ENCODE peak calls at places on chromosome 12, in seven cellular contexts. One of them, this sample, is unnamed.
A peak's percentile ranks its signal among the peaks of the same experiment; 100 is the strongest.

GRCh38 chr12:9273276-9273675 is 65.1 kb upstream of the PZP start:
- DNase-seq in activated T-helper 1 cell treated with Interleukin-2 at 50 U/mL for 16 hours: no peak
- DNase-seq in SW480: no peak
- DNase-seq in cardiac fibroblast: peak; percentile 30
- DNase-seq in glutamatergic neuron: no peak
- DNase-seq in A549: no peak
- DNase-seq in RCC 7860: no peak
- DNase-seq in this sample: no peak

GRCh38 chr12:67449591-67450052 is 180.5 kb downstream of the CAND1 start:
- DNase-seq in SW480: no peak
- DNase-seq in A549: no peak
- DNase-seq in RCC 7860: no peak
- DNase-seq in activated T-helper 1 cell treated with Interleukin-2 at 50 U/mL for 16 hours: no peak
- DNase-seq in cardiac fibroblast: no peak
- DNase-seq in glutamatergic neuron: no peak
- DNase-seq in this sample: no peak

GRCh38 chr12:125861299-125862281 is 796.4 kb downstream of the AACS start:
- DNase-seq in RCC 7860: no peak
- DNase-seq in glutamatergic neuron: no peak
- DNase-seq in activated T-helper 1 cell treated with Interleukin-2 at 50 U/mL for 16 hours: no peak
- DNase-seq in cardiac fibroblast: no peak
- DNase-seq in SW480: no peak
- DNase-seq in A549: no peak
- DNase-seq in this sample: no peak

GRCh38 chr12:40668095-40668494 is 24.1 kb upstream of the CNTN1 start:
- DNase-seq in RCC 7860: no peak
- DNase-seq in activated T-helper 1 cell treated with Interleukin-2 at 50 U/mL for 16 hours: no peak
- DNase-seq in glutamatergic neuron: no peak
- DNase-seq in A549: peak; percentile 70
- DNase-seq in SW480: no peak
- DNase-seq in cardiac fibroblast: no peak
- DNase-seq in this sample: no peak

GRCh38 chr12:22858849-22859569 is 234.0 kb downstream of the ETNK1 start:
- DNase-seq in A549: no peak
- DNase-seq in activated T-helper 1 cell treated with Interleukin-2 at 50 U/mL for 16 hours: no peak
- DNase-seq in RCC 7860: no peak
- DNase-seq in cardiac fibroblast: peak; percentile 57
- DNase-seq in SW480: no peak
- DNase-seq in glutamatergic neuron: no peak
- DNase-seq in this sample: no peak

GRCh38 chr12:26799741-26800140 is 33.3 kb downstream of the ITPR2 start:
- DNase-seq in SW480: no peak
- DNase-seq in RCC 7860: no peak
- DNase-seq in activated T-helper 1 cell treated with Interleukin-2 at 50 U/mL for 16 hours: no peak
- DNase-seq in cardiac fibroblast: no peak
- DNase-seq in glutamatergic neuron: no peak
- DNase-seq in A549: no peak
- DNase-seq in this sample: no peak

GRCh38 chr12:55713721-55714120 is 2.1 kb upstream of the BLOC1S1 start:
- DNase-seq in glutamatergic neuron: no peak
- DNase-seq in activated T-helper 1 cell treated with Interleukin-2 at 50 U/mL for 16 hours: no peak
- DNase-seq in A549: peak; percentile 40
- DNase-seq in cardiac fibroblast: peak; percentile 84
- DNase-seq in SW480: no peak
- DNase-seq in RCC 7860: peak; percentile 43
- DNase-seq in this sample: no peak

GRCh38 chr12:80269953-80270552 is 170.7 kb downstream of the OTOGL start:
- DNase-seq in activated T-helper 1 cell treated with Interleukin-2 at 50 U/mL for 16 hours: no peak
- DNase-seq in cardiac fibroblast: peak; percentile 67
- DNase-seq in SW480: peak; percentile 17
- DNase-seq in A549: peak; percentile 55
- DNase-seq in glutamatergic neuron: no peak
- DNase-seq in RCC 7860: peak; percentile 31
- DNase-seq in this sample: no peak

GRCh38 chr12:47942327-47943230 is 20.8 kb upstream of the TMEM106C start:
- DNase-seq in A549: no peak
- DNase-seq in cardiac fibroblast: no peak
- DNase-seq in activated T-helper 1 cell treated with Interleukin-2 at 50 U/mL for 16 hours: no peak
- DNase-seq in RCC 7860: no peak
- DNase-seq in SW480: no peak
- DNase-seq in glutamatergic neuron: peak; percentile 85
- DNase-seq in this sample: no peak

GRCh38 chr12:58368001-58368400 is 426.6 kb downstream of the ATP23 start:
- DNase-seq in activated T-helper 1 cell treated with Interleukin-2 at 50 U/mL for 16 hours: no peak
- DNase-seq in RCC 7860: peak; percentile 65
- DNase-seq in glutamatergic neuron: no peak
- DNase-seq in SW480: no peak
- DNase-seq in cardiac fibroblast: no peak
- DNase-seq in A549: no peak
- DNase-seq in this sample: no peak

GRCh38 chr12:27940756-27941402 is 31.7 kb downstream of the PTHLH start:
- DNase-seq in glutamatergic neuron: peak; percentile 81
- DNase-seq in activated T-helper 1 cell treated with Interleukin-2 at 50 U/mL for 16 hours: peak; percentile 38
- DNase-seq in cardiac fibroblast: peak; percentile 87
- DNase-seq in RCC 7860: peak; percentile 56
- DNase-seq in A549: peak; percentile 87
- DNase-seq in SW480: peak; percentile 86
- DNase-seq in this sample: peak; percentile 41

GRCh38 chr12:7645395-7646177 is 20.1 kb downstream of the APOBEC1 start:
- DNase-seq in glutamatergic neuron: peak; percentile 31
- DNase-seq in activated T-helper 1 cell treated with Interleukin-2 at 50 U/mL for 16 hours: no peak
- DNase-seq in RCC 7860: peak; percentile 25
- DNase-seq in A549: peak; percentile 42
- DNase-seq in SW480: peak; percentile 38
- DNase-seq in cardiac fibroblast: peak; percentile 41
- DNase-seq in this sample: no peak

GRCh38 chr12:110694330-110694891 is 5.5 kb upstream of the HVCN1 start:
- DNase-seq in RCC 7860: no peak
- DNase-seq in A549: no peak
- DNase-seq in cardiac fibroblast: no peak
- DNase-seq in SW480: no peak
- DNase-seq in glutamatergic neuron: no peak
- DNase-seq in activated T-helper 1 cell treated with Interleukin-2 at 50 U/mL for 16 hours: no peak
- DNase-seq in this sample: no peak

GRCh38 chr12:5650804-5651461 is 219.0 kb downstream of the NTF3 start:
- DNase-seq in glutamatergic neuron: no peak
- DNase-seq in SW480: no peak
- DNase-seq in activated T-helper 1 cell treated with Interleukin-2 at 50 U/mL for 16 hours: no peak
- DNase-seq in A549: no peak
- DNase-seq in RCC 7860: no peak
- DNase-seq in cardiac fibroblast: no peak
- DNase-seq in this sample: peak; percentile 98

GRCh38 chr12:112900298-112901145 is 6.2 kb upstream of the OAS1 start:
- DNase-seq in activated T-helper 1 cell treated with Interleukin-2 at 50 U/mL for 16 hours: no peak
- DNase-seq in SW480: peak; percentile 53
- DNase-seq in cardiac fibroblast: peak; percentile 62
- DNase-seq in glutamatergic neuron: peak; percentile 33
- DNase-seq in RCC 7860: peak; percentile 16
- DNase-seq in A549: peak; percentile 79
- DNase-seq in this sample: peak; percentile 11

GRCh38 chr12:124442772-124443445 is 124.5 kb downstream of the NCOR2 start:
- DNase-seq in A549: no peak
- DNase-seq in RCC 7860: no peak
- DNase-seq in glutamatergic neuron: no peak
- DNase-seq in cardiac fibroblast: peak; percentile 56
- DNase-seq in SW480: no peak
- DNase-seq in activated T-helper 1 cell treated with Interleukin-2 at 50 U/mL for 16 hours: no peak
- DNase-seq in this sample: no peak

GRCh38 chr12:105814283-105814682 is 324.5 kb downstream of the NUAK1 start:
- DNase-seq in A549: no peak
- DNase-seq in SW480: peak; percentile 22
- DNase-seq in cardiac fibroblast: no peak
- DNase-seq in RCC 7860: no peak
- DNase-seq in glutamatergic neuron: peak; percentile 51
- DNase-seq in activated T-helper 1 cell treated with Interleukin-2 at 50 U/mL for 16 hours: no peak
- DNase-seq in this sample: peak; percentile 97

GRCh38 chr12:108914031-108914630 is 34.2 kb downstream of the DAO start:
- DNase-seq in A549: no peak
- DNase-seq in glutamatergic neuron: no peak
- DNase-seq in activated T-helper 1 cell treated with Interleukin-2 at 50 U/mL for 16 hours: no peak
- DNase-seq in SW480: no peak
- DNase-seq in RCC 7860: no peak
- DNase-seq in cardiac fibroblast: peak; percentile 64
- DNase-seq in this sample: peak; percentile 4

GRCh38 chr12:77842430-77842829 is 11.7 kb downstream of the NAV3 start:
- DNase-seq in glutamatergic neuron: no peak
- DNase-seq in activated T-helper 1 cell treated with Interleukin-2 at 50 U/mL for 16 hours: no peak
- DNase-seq in cardiac fibroblast: peak; percentile 12
- DNase-seq in RCC 7860: no peak
- DNase-seq in A549: peak; percentile 17
- DNase-seq in SW480: peak; percentile 76
- DNase-seq in this sample: peak; percentile 12

GRCh38 chr12:13033266-13033875 is 10.8 kb upstream of the FAM234B start:
- DNase-seq in cardiac fibroblast: peak; percentile 27
- DNase-seq in SW480: no peak
- DNase-seq in glutamatergic neuron: no peak
- DNase-seq in activated T-helper 1 cell treated with Interleukin-2 at 50 U/mL for 16 hours: no peak
- DNase-seq in A549: no peak
- DNase-seq in RCC 7860: no peak
- DNase-seq in this sample: no peak

GRCh38 chr12:56622535-56622934 is 7.6 kb downstream of the BAZ2A start:
- DNase-seq in SW480: no peak
- DNase-seq in A549: no peak
- DNase-seq in activated T-helper 1 cell treated with Interleukin-2 at 50 U/mL for 16 hours: no peak
- DNase-seq in RCC 7860: no peak
- DNase-seq in cardiac fibroblast: no peak
- DNase-seq in glutamatergic neuron: no peak
- DNase-seq in this sample: no peak

GRCh38 chr12:130683080-130683479 is 33.0 kb downstream of the RIMBP2 start:
- DNase-seq in activated T-helper 1 cell treated with Interleukin-2 at 50 U/mL for 16 hours: no peak
- DNase-seq in SW480: no peak
- DNase-seq in glutamatergic neuron: no peak
- DNase-seq in cardiac fibroblast: no peak
- DNase-seq in A549: no peak
- DNase-seq in RCC 7860: no peak
- DNase-seq in this sample: no peak

GRCh38 chr12:108700833-108701450 is 30.4 kb downstream of the CORO1C start:
- DNase-seq in glutamatergic neuron: no peak
- DNase-seq in activated T-helper 1 cell treated with Interleukin-2 at 50 U/mL for 16 hours: no peak
- DNase-seq in A549: no peak
- DNase-seq in cardiac fibroblast: no peak
- DNase-seq in RCC 7860: no peak
- DNase-seq in SW480: no peak
- DNase-seq in this sample: no peak

GRCh38 chr12:6694701-6695100 is 5.5 kb upstream of the ZNF384 start:
- DNase-seq in A549: no peak
- DNase-seq in RCC 7860: no peak
- DNase-seq in activated T-helper 1 cell treated with Interleukin-2 at 50 U/mL for 16 hours: no peak
- DNase-seq in glutamatergic neuron: no peak
- DNase-seq in cardiac fibroblast: no peak
- DNase-seq in SW480: no peak
- DNase-seq in this sample: no peak

GRCh38 chr12:108565976-108566375 is 3.6 kb downstream of the ISCU start:
- DNase-seq in glutamatergic neuron: peak; percentile 52
- DNase-seq in RCC 7860: peak; percentile 81
- DNase-seq in SW480: peak; percentile 71
- DNase-seq in A549: peak; percentile 78
- DNase-seq in activated T-helper 1 cell treated with Interleukin-2 at 50 U/mL for 16 hours: peak; percentile 49
- DNase-seq in cardiac fibroblast: peak; percentile 85
- DNase-seq in this sample: peak; percentile 90

GRCh38 chr12:111251787-111252186 is 117.1 kb downstream of the PHETA1 start:
- DNase-seq in A549: no peak
- DNase-seq in activated T-helper 1 cell treated with Interleukin-2 at 50 U/mL for 16 hours: no peak
- DNase-seq in RCC 7860: no peak
- DNase-seq in glutamatergic neuron: no peak
- DNase-seq in cardiac fibroblast: no peak
- DNase-seq in SW480: no peak
- DNase-seq in this sample: no peak

GRCh38 chr12:46267618-46268348 is 1.1 kb downstream of the SLC38A1 start:
- DNase-seq in activated T-helper 1 cell treated with Interleukin-2 at 50 U/mL for 16 hours: no peak
- DNase-seq in A549: peak; percentile 34
- DNase-seq in RCC 7860: peak; percentile 10
- DNase-seq in glutamatergic neuron: peak; percentile 24
- DNase-seq in SW480: peak; percentile 26
- DNase-seq in cardiac fibroblast: peak; percentile 23
- DNase-seq in this sample: peak; percentile 27

GRCh38 chr12:54384591-54385041 is at the start of gene ZNF385A:
- DNase-seq in A549: no peak
- DNase-seq in activated T-helper 1 cell treated with Interleukin-2 at 50 U/mL for 16 hours: no peak
- DNase-seq in RCC 7860: no peak
- DNase-seq in cardiac fibroblast: no peak
- DNase-seq in SW480: no peak
- DNase-seq in glutamatergic neuron: no peak
- DNase-seq in this sample: no peak

GRCh38 chr12:12376636-12377448 is 20.0 kb downstream of the BORCS5 start:
- DNase-seq in SW480: peak; percentile 92
- DNase-seq in A549: peak; percentile 87
- DNase-seq in glutamatergic neuron: no peak
- DNase-seq in cardiac fibroblast: peak; percentile 88
- DNase-seq in activated T-helper 1 cell treated with Interleukin-2 at 50 U/mL for 16 hours: no peak
- DNase-seq in RCC 7860: peak; percentile 73
- DNase-seq in this sample: peak; percentile 88

GRCh38 chr12:101570022-101570421 is 24.7 kb upstream of the MYBPC1 start:
- DNase-seq in glutamatergic neuron: no peak
- DNase-seq in RCC 7860: no peak
- DNase-seq in SW480: peak; percentile 63
- DNase-seq in cardiac fibroblast: peak; percentile 49
- DNase-seq in activated T-helper 1 cell treated with Interleukin-2 at 50 U/mL for 16 hours: no peak
- DNase-seq in A549: peak; percentile 43
- DNase-seq in this sample: peak; percentile 70

GRCh38 chr12:6696690-6697583 is 3.7 kb downstream of the PIANP start:
- DNase-seq in activated T-helper 1 cell treated with Interleukin-2 at 50 U/mL for 16 hours: no peak
- DNase-seq in glutamatergic neuron: no peak
- DNase-seq in cardiac fibroblast: no peak
- DNase-seq in RCC 7860: no peak
- DNase-seq in A549: no peak
- DNase-seq in SW480: no peak
- DNase-seq in this sample: no peak

This sample was measured in DMS79 treated with DMSO at 0.1 percent for 48 hours.